ENCODE peak calls at places on chromosomes 7 and 10, in four cellular contexts. Y, R, C and K are unnamed samples.

GRCh38 chr7:135434047-135434446 is 75.9 kb downstream of the CNOT4 start:
- DNase-seq in Y (no peak), R (no peak), C (no peak), K (no peak)

GRCh38 chr10:97921581-97922377 is 72.1 kb downstream of the GOLGA7B start:
- DNase-seq in Y (no peak), R (no peak), C (peak; percentile 55), K (no peak)

GRCh38 chr10:101850747-101851146 is 7.1 kb upstream of the KCNIP2 start:
- DNase-seq in Y (no peak), R (no peak), C (no peak), K (no peak)

GRCh38 chr7:421056-421991 is 98.3 kb downstream of the PDGFA start:
- DNase-seq in Y (no peak), R (no peak), C (peak; percentile 2), K (no peak)

GRCh38 chr7:114102131-114102530 is 183.3 kb upstream of the PPP1R3A start:
- DNase-seq in Y (no peak), R (no peak), C (no peak), K (no peak)

GRCh38 chr10:97255512-97256293 is 36.7 kb downstream of the ARHGAP19 start:
- DNase-seq in Y (no peak), R (no peak), C (no peak), K (no peak)

GRCh38 chr10:73043319-73043718 is 53.3 kb downstream of the P4HA1 start:
- DNase-seq in Y (no peak), R (no peak), C (no peak), K (no peak)

GRCh38 chr7:14717711-14718304 is 184.7 kb downstream of the DGKB start:
- DNase-seq in Y (no peak), R (no peak), C (no peak), K (no peak)

GRCh38 chr10:130957423-130957822 is 354.1 kb downstream of the TCERG1L start:
- DNase-seq in Y (no peak), R (no peak), C (no peak), K (no peak)

GRCh38 chr7:2214636-2215035 is 18.1 kb downstream of the MAD1L1 start:
- DNase-seq in Y (no peak), R (no peak), C (no peak), K (no peak)

GRCh38 chr7:100171840-100172239 is 3.4 kb upstream of the GAL3ST4 start:
- DNase-seq in Y (no peak), R (no peak), C (no peak), K (no peak)

GRCh38 chr7:7789551-7789988 is 71.2 kb upstream of the RPA3 start:
- DNase-seq in Y (no peak), R (no peak), C (no peak), K (no peak)

GRCh38 chr7:2452643-2453270 is 23.4 kb downstream of the GRIFIN start:
- DNase-seq in Y (no peak), R (no peak), C (no peak), K (no peak)

GRCh38 chr10:131242007-131242406 is 69.5 kb downstream of the TCERG1L start:
- DNase-seq in Y (no peak), R (no peak), C (peak; percentile 75), K (no peak)

GRCh38 chr7:88337556-88337955 is 30.9 kb upstream of the STEAP4 start:
- DNase-seq in Y (no peak), R (no peak), C (no peak), K (no peak)

GRCh38 chr7:157035302-157035701 is 24.8 kb upstream of the MNX1 start:
- DNase-seq in Y (no peak), R (no peak), C (no peak), K (no peak)

GRCh38 chr10:27794157-27794556 is 48.5 kb upstream of the MKX start:
- DNase-seq in Y (no peak), R (no peak), C (no peak), K (no peak)

GRCh38 chr7:103795112-103795511 is 194.3 kb downstream of the RELN start:
- DNase-seq in Y (no peak), R (no peak), C (no peak), K (no peak)

GRCh38 chr10:104329754-104330153 is 8.5 kb downstream of the ITPRIP start:
- DNase-seq in Y (no peak), R (peak; percentile 57), C (no peak), K (peak; percentile 45)

GRCh38 chr10:73413108-73413527 is 740 bp downstream of the ANXA7 start:
- DNase-seq in Y (peak; percentile 77), R (peak; percentile 73), C (peak; percentile 64), K (peak; percentile 63)

GRCh38 chr10:7449063-7449695 is 38.3 kb upstream of the SFMBT2 start:
- DNase-seq in Y (no peak), R (no peak), C (no peak), K (no peak)

GRCh38 chr7:89593125-89593524 is 561.1 kb upstream of the STEAP1 start:
- DNase-seq in Y (no peak), R (no peak), C (no peak), K (no peak)

GRCh38 chr10:33612551-33612950 is 278.1 kb upstream of the NRP1 start:
- DNase-seq in Y (no peak), R (no peak), C (no peak), K (no peak)

GRCh38 chr10:85995791-85996190 is 370.8 kb downstream of the GRID1 start:
- DNase-seq in Y (no peak), R (no peak), C (peak; percentile 68), K (no peak)

GRCh38 chr10:112471878-112472487 is 25.0 kb downstream of the VTI1A start:
- DNase-seq in Y (no peak), R (no peak), C (no peak), K (no peak)

GRCh38 chr7:92982928-92983327 is 134.9 kb downstream of the SAMD9 start:
- DNase-seq in Y (no peak), R (no peak), C (no peak), K (no peak)

GRCh38 chr10:7593068-7593467 is 73.7 kb downstream of the ITIH5 start:
- DNase-seq in Y (peak; percentile 28), R (no peak), C (no peak), K (no peak)

GRCh38 chr7:77476871-77477270 is 60.2 kb upstream of the PTPN12 start:
- DNase-seq in Y (no peak), R (no peak), C (no peak), K (no peak)

GRCh38 chr7:76198202-76198601 is 3.5 kb upstream of the SRRM3 start:
- DNase-seq in Y (no peak), R (no peak), C (no peak), K (no peak)

GRCh38 chr10:43132796-43133195 is 5.4 kb upstream of the CSGALNACT2 start:
- DNase-seq in Y (no peak), R (no peak), C (no peak), K (no peak)

GRCh38 chr10:127293640-127294039 is 97.2 kb upstream of the INSYN2A start:
- DNase-seq in Y (no peak), R (no peak), C (no peak), K (no peak)

GRCh38 chr7:101245147-101245668 is 327 bp upstream of the FIS1 start:
- DNase-seq in Y (no peak), R (no peak), C (no peak), K (no peak)

GRCh38 chr7:55205124-55205955 is 159.8 kb upstream of the LANCL2 start:
- DNase-seq in Y (no peak), R (no peak), C (no peak), K (no peak)

GRCh38 chr7:1386623-1387220 is 72.5 kb downstream of the MICALL2 start:
- DNase-seq in Y (no peak), R (no peak), C (peak; percentile 45), K (no peak)

GRCh38 chr10:48455392-48456151 is 149.1 kb downstream of the MAPK8 start:
- DNase-seq in Y (peak; percentile 33), R (no peak), C (no peak), K (no peak)

GRCh38 chr7:158085741-158086695 is 501.6 kb downstream of the PTPRN2 start:
- DNase-seq in Y (no peak), R (no peak), C (no peak), K (no peak)

GRCh38 chr10:114491419-114491818 is 87.1 kb upstream of the AFAP1L2 start:
- DNase-seq in Y (no peak), R (peak; percentile 43), C (no peak), K (peak; percentile 46)

GRCh38 chr10:84429926-84430520 is 101.6 kb downstream of the CCSER2 start:
- DNase-seq in Y (peak; percentile 64), R (peak; percentile 61), C (peak; percentile 81), K (peak; percentile 59)

GRCh38 chr10:83667594-83667993 is 471.7 kb upstream of the GHITM start:
- DNase-seq in Y (no peak), R (no peak), C (no peak), K (no peak)

GRCh38 chr7:64655811-64656210 is 10.1 kb upstream of the ZNF107 start:
- DNase-seq in Y (no peak), R (no peak), C (no peak), K (no peak)
- TF ChIP-seq CTCF in Y (no peak), R (no peak), C (no peak), K (no peak)

DNA sequence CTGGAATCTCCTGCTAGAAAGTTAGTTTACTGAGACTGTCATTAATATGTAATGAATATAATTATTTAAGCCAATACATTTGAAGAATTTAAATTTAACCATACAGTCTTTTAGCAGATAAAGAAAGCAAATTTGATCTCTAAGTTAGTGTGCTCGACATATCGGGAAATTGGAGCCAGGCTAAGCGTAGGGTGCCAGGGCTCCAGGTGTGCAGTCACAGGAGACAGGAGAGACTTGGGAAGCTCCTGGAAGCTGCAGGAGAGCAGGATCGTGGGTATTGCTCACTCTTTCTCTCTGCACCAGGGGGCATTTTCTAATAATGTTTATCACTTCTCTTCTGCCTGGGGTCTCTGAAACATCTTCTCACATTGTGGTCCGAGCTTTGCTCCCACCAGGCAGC is 342.0 kb upstream of the ANKRD30A start:
- DNase-seq in Y (no peak), R (no peak), C (peak; percentile 53), K (no peak)
- H3K27me3 ChIP-seq in Y (no peaks in the 10 kb centered on the region), R (no peaks in the 10 kb centered on the region), C (no peaks in the 10 kb centered on the region), K (no peaks in the 10 kb centered on the region)

DNA sequence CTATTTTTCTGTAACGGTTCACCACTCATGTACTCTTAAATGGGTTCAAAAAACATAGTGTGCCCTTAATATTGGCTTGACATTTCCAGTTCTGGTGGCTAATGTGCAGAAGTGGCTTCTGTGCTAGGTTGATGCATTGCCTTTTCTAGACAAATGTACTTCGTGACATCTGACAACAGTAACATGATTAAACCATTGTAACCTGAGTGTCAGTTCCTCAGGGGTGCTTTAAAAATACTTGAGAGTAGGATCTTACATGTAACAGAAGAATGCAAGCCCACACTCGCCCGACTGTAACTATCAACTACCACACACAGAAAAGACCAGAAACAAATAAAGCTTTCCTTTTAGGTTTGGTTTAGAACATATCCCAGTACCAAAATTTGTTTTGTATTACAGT is 393.4 kb upstream of the NFE2L3 start:
- DNase-seq in Y (no peak), R (no peak), C (no peak), K (no peak)
- H3K27ac ChIP-seq in Y (no peak overlapping the region), R (peak overlapping the region; percentile 94), C (no peak overlapping the region), K (peak overlapping the region; percentile 33)

GRCh38 chr10:76302491-76302890 is 871.1 kb downstream of the LRMDA start:
- DNase-seq in Y (no peak), R (no peak), C (no peak), K (no peak)

GRCh38 chr10:76299501-76299900 is 868.1 kb downstream of the LRMDA start:
- DNase-seq in Y (no peak), R (no peak), C (no peak), K (no peak)

GRCh38 chr10:76302936-76303656 is 871.7 kb downstream of the LRMDA start:
- DNase-seq in Y (no peak), R (no peak), C (no peak), K (no peak)

GRCh38 chr10:76303682-76304316 is 872.4 kb downstream of the LRMDA start:
- DNase-seq in Y (peak; percentile 69), R (peak; percentile 52), C (peak; percentile 81), K (peak; percentile 52)

GRCh38 chr10:76301950-76302349 is 870.5 kb downstream of the LRMDA start:
- DNase-seq in Y (no peak), R (no peak), C (no peak), K (no peak)
- TF ChIP-seq CTCF in Y (no peak), R (no peak), C (no peak), K (no peak)